ENCODE peak calls at places on chromosomes 4 and X, in nine cellular contexts. O is NCI-H1092, T is GM12892, V is SJCRH30, L is NCI-H1694 treated with DMSO at 0.1 percent for 48 hours, X is GM23248, Y is stomach, Q is immature natural killer cell, S is Ammon's horn. D is an unnamed sample.

GRCh38 chrX:9682456-9682855 is 83.2 kb downstream of the GPR143 start:
- DNase-seq in V (peak), X (no peak), T (no peak), S (peak), L (no peak), O (no peak), Q (no peak), Y (no peak), D (no peak)

GRCh38 chr4:162767090-162767489 is 399.6 kb downstream of the NAF1 start:
- DNase-seq in Y (no peak), X (no peak), O (no peak), T (no peak), L (no peak), Q (no peak), V (no peak), S (no peak), D (no peak)

GRCh38 chr4:40719008-40719623 is 30.6 kb upstream of the NSUN7 start:
- DNase-seq in V (peak), Y (no peak), Q (no peak), S (peak), L (no peak), O (peak), T (peak), X (peak), D (no peak)

GRCh38 chrX:106898462-106898861 is 4.7 kb downstream of the RIPPLY1 start:
- DNase-seq in O (peak), Y (no peak), X (peak), T (no peak), L (peak), S (peak), Q (no peak), V (peak), D (no peak)

GRCh38 chr4:80138556-80139538 is 58.5 kb upstream of the PRDM8 start:
- DNase-seq in L (no peak), S (no peak), T (no peak), X (peak), V (peak), Y (no peak), O (no peak), Q (no peak), D (no peak)

GRCh38 chrX:123962006-123962485 is 540 bp downstream of the STAG2 start:
- DNase-seq in X (peak), Q (no peak), S (no peak), O (no peak), V (peak), T (no peak), Y (no peak), L (peak), D (no peak)

GRCh38 chr4:74874785-74875367 is 58.0 kb upstream of the PARM1 start:
- DNase-seq in Y (peak), V (peak), S (peak), T (no peak), X (peak), Q (peak), O (peak), L (peak), D (no peak)

GRCh38 chrX:48714573-48714972 is 18.0 kb downstream of the SUV39H1 start:
- DNase-seq in V (no peak), T (no peak), X (peak), S (no peak), L (no peak), O (no peak), Q (peak), Y (no peak), D (no peak)

GRCh38 chr4:114864060-114864459 is 249.4 kb downstream of the NDST4 start:
- DNase-seq in T (no peak), X (no peak), L (no peak), Y (no peak), O (no peak), Q (no peak), V (no peak), S (no peak), D (no peak)

GRCh38 chr4:140755811-140756291 is 334 bp downstream of the TBC1D9 start:
- DNase-seq in T (peak), Y (peak), O (peak), X (peak), Q (no peak), L (no peak), V (no peak), S (peak), D (no peak)

GRCh38 chrX:150100261-150100660 is 162.0 kb upstream of the EOLA2 start:
- DNase-seq in V (no peak), O (no peak), S (no peak), T (no peak), Y (no peak), X (peak), L (no peak), Q (no peak), D (no peak)